ENCODE peak calls at places on chromosomes 5 and 9, in six cellular contexts. A is Panc1, N is DND-41, E is tibial nerve, P is thyroid gland, Q is esophagus squamous epithelium. V is an unnamed sample.

GRCh38 chr9:4170231-4170630 is 129.6 kb downstream of the GLIS3 start:
- DNase-seq in N (no peak), Q (no peak), E (no peak), P (no peak), A (no peak), V (no peak)

GRCh38 chr9:112486221-112487007 is at the start of gene KIAA1958:
- DNase-seq in N (peak; percentile 87), Q (peak; percentile 14), P (peak; percentile 88), E (peak; percentile 9), A (no peak), V (peak; percentile 93)

GRCh38 chr9:95101326-95101725 is 216.2 kb downstream of the FANCC start:
- DNase-seq in A (no peak), P (no peak), N (no peak), E (no peak), Q (no peak), V (no peak)

GRCh38 chr5:169811023-169811422 is 169.3 kb downstream of the INSYN2B start:
- DNase-seq in P (peak; percentile 45), Q (no peak), E (no peak), A (no peak), N (no peak), V (no peak)

GRCh38 chr5:141958773-141959172 is 771 bp upstream of the PCDH12 start:
- DNase-seq in Q (no peak), A (no peak), N (no peak), E (no peak), P (no peak), V (no peak)

GRCh38 chr9:115398313-115398650 is 280.3 kb upstream of the TNC start:
- DNase-seq in P (no peak), N (no peak), E (no peak), A (no peak), Q (no peak), V (no peak)

GRCh38 chr5:77194762-77195161 is 15.7 kb upstream of the PDE8B start:
- DNase-seq in P (no peak), A (no peak), Q (no peak), N (no peak), E (no peak), V (no peak)

GRCh38 chr9:109469646-109470358 is 28.3 kb downstream of the PTPN3 start:
- DNase-seq in N (peak; percentile 84), P (peak; percentile 82), Q (no peak), E (peak; percentile 60), A (peak; percentile 71), V (peak; percentile 67)

GRCh38 chr5:41789434-41789833 is 80.8 kb downstream of the OXCT1 start:
- DNase-seq in Q (no peak), P (no peak), E (no peak), A (no peak), N (no peak), V (no peak)

GRCh38 chr5:54995168-54995567 is 9.8 kb upstream of the ESM1 start:
- DNase-seq in A (no peak), N (no peak), Q (no peak), E (no peak), P (no peak), V (no peak)

DNA sequence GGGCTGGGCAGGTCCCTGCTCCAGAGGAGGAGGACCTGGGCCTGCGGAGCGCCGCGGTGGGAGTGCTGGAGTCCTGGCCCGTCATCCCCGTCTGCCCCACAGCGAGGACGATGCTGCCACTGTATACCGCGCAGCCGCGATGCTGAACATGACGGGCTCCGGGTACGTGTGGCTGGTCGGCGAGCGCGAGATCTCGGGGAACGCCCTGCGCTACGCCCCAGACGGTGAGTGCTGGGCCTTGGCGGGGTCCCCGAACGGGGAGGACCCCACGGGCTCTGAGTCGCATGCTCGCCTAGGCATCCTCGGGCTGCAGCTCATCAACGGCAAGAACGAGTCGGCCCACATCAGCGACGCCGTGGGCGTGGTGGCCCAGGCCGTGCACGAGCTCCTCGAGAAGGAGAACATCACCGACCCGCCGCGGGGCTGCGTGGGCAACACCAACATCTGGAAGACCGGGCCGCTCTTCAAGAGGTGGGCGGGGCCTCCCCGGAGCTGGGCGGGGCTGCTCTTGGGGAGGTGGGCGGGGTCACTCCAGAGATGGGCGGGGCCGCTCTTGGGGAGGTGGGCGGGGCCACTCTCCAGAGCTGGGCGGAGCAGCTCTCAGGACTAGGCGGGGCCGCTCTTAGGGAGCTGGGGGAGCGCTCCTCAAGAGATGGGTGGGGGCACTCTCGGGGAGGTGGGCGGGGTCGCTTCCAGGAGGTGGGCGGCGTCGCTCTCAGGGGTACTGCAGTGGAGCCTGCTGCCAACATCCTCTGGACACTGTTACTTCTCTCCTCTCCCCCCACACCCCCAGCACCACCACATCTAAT is 13.1 kb downstream of the LRRC26 start:
- DNase-seq in Q (no peak), N (peak; percentile 20), A (no peak), P (no peak), E (no peak), V (peak; percentile 79)
- H3K4me3 ChIP-seq in Q (no peak overlapping the region), N (no peak overlapping the region), A (peak overlapping the region; percentile 57), P (no peak overlapping the region), E (peak overlapping the region; percentile 20), V (peak overlapping the region; percentile 20)

DNA sequence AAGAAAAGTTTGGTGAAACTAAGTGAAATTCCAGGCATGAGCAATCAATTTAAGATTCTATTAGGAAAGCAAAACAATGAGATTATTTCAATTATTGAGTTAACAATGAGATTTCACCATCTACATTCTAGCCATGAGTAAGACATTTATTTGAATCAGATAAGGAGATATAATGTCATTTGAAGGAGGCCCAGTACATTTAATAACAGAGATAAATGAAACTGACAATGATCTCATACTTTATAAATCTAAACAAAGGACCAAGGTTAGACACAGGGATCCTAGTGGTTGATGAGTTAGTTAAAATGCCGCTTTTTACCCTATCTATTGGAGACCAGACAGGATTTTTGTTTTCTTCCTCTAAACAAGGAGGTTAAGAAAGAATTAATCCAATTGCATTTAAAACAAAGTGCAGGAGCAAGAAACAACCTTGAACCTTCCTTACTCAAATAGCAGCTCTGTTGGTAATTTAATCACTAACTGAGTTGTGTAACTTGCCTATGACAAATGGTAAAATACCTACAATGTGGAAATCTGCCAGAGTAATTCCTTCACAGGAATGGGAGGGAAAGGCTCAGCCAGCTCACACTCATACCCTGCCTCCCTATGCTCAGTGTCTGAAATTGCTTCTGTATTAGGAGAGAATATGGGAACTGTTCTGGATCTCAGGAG is 103.5 kb upstream of the NR3C1 start:
- DNase-seq in P (no peak), Q (no peak), A (peak; percentile 83), E (no peak), N (no peak), V (no peak)
- TF ChIP-seq CTCF in P (no peak), Q (no peak), A (no peak), E (no peak), N (no peak), V (no peak)

DNA sequence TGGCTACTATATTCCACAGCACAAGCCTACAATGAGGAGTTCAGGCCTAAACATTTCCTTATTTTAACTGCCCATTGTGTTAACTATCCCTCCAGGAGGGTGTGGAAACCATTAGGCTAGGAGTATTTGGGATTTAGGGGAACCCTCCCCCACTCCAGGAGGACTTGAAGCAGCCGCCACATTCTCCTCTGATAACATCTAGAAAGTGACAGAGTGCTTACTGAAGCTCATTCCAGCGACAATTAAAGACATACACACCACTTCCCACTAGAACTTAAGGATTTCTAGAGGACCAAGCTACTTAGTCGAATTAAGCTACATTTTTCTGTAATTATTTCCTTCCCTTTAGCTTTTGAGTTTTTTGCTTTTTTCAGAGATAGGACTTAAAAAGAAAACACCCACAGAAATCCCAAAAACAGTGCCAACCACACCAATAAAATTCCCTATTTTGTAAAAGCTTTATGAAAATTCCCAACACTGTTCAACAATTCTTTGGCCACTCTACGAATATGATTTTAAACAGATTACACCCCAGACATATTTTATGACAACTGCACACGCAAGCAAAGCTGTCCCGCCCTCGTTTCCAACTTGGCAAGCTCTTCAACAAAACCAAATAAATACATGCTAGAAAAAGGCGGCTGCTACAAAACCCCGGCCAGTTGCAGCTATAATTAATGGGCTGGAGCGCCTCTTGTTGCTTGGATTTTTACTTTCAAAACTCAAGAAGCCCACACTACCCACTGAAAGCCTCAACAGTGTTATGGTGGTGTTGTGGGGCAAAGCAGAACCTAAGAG is 4.6 kb downstream of the ROR2 start:
- DNase-seq in E (no peak), A (no peak), P (peak; percentile 76), N (no peak), Q (no peak), V (no peak)
- H3K4me1 ChIP-seq in E (peaks cover 23% of the 10 kb centered on the region), A (peaks cover 4% of the 10 kb centered on the region), P (peaks cover 30% of the 10 kb centered on the region), N (no peaks in the 10 kb centered on the region), Q (peaks cover 11% of the 10 kb centered on the region), V (no peaks in the 10 kb centered on the region)

DNA sequence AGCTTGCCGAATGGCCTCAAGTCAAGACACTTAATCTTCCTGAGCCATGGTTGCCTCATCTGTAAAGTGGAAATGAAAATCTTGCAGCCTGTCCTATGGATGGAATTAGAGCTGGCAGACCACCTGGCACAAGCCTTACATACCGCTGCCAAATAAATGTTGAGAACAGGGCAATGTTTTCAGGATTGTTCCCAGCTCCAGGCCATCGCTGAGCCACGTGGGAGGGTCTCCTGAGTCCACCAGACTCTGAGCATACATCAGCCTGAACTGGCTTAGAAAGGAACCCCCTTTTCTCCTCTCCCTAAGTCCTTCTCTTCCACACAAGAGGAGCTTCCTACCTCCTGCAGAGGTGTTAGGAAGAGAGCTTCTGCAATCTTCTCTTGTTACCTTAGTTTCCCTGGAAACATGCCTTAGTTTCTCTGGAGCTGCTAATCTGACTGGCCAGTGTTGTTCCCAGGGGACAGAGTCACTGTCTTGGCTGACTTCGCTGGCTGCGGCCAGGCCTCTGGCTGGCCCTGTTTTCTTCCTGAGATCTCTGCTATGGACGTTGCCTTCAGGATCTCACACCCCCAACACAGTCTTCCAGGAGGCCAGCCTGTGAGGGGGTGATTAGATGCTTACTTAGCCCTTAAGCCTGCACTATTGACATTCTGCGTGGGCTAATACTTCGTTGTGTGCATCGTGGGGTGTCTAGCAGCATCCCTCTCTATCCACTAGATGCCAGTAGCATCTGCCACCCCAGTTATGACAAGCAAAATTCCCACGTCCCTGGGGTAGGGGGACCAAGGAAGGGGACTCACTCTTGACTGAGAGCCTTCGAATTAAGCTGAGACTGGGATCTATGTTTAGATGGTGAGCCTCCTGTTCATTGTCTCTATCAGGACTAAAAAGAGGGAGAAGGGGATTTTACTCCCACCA is 62.2 kb downstream of the BOD1 start:
- DNase-seq in P (no peak), A (no peak), N (no peak), E (no peak), Q (no peak), V (no peak)
- H3K4me3 ChIP-seq in P (no peak overlapping the region), A (no peak overlapping the region), N (no peak overlapping the region), E (no peak overlapping the region), Q (no peak overlapping the region), V (no peak overlapping the region)

DNA sequence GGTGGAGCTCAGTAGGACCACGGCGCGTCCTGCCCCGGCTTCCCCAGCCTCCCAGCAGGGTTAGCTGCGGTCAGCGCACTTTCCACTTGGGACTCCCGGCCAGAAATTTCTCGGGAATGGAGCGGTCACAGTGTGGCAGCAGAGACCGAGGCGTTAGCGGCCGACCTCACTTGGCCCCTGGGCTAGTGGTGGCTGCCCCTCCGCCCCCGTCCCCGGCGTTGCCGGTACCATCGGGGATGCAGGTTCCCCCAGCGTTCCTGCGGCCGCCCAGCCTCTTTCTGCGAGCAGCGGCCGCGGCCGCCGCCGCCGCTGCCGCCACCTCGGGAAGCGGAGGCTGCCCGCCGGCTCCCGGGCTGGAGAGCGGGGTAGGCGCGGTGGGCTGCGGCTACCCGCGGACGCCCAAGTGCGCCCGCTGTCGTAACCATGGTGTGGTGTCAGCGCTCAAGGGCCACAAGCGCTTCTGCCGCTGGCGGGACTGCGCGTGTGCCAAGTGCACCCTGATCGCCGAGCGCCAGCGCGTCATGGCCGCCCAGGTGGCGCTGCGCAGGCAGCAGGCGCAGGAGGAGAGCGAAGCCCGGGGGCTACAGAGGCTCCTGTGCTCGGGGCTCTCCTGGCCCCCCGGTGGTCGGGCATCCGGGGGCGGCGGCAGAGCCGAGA is 454 bp downstream of the DMRTA1 start:
- DNase-seq in Q (no peak), N (no peak), P (peak; percentile 73), E (peak; percentile 6), A (no peak), V (no peak)
- TF ChIP-seq CTCF in Q (no peak), N (no peak), P (no peak), E (no peak), A (peak; percentile 45), V (no peak)

V was measured in OCI-LY7.